ENCODE peak calls at places on chromosome 5, in seven cellular contexts. One of them, this sample, is unnamed.

GRCh38 chr5:139637438-139638089 is 10.6 kb upstream of the CXXC5 start:
- DNase-seq in transverse colon: peak; percentile 85
- DNase-seq in GM12892: peak; percentile 85
- DNase-seq in body of pancreas: peak; percentile 93
- DNase-seq in endothelial cell of umbilical vein: peak; percentile 55
- DNase-seq in A549: no peak
- DNase-seq in HCT116: no peak
- DNase-seq in this sample: peak; percentile 95

GRCh38 chr5:181167814-181168488 is 20.6 kb downstream of the OR2V2 start:
- DNase-seq in transverse colon: no peak
- DNase-seq in GM12892: no peak
- DNase-seq in body of pancreas: no peak
- DNase-seq in endothelial cell of umbilical vein: no peak
- DNase-seq in A549: no peak
- DNase-seq in HCT116: no peak
- DNase-seq in this sample: peak; percentile 53

GRCh38 chr5:152066760-152067159 is 142.1 kb upstream of the GLRA1 start:
- DNase-seq in transverse colon: no peak
- DNase-seq in GM12892: no peak
- DNase-seq in body of pancreas: no peak
- DNase-seq in endothelial cell of umbilical vein: no peak
- DNase-seq in A549: no peak
- DNase-seq in HCT116: no peak
- DNase-seq in this sample: no peak

GRCh38 chr5:157651623-157652376 is 438 bp downstream of the SOX30 start:
- DNase-seq in transverse colon: peak; percentile 86
- DNase-seq in GM12892: peak; percentile 55
- DNase-seq in body of pancreas: peak; percentile 64
- DNase-seq in endothelial cell of umbilical vein: peak; percentile 46
- DNase-seq in A549: no peak
- DNase-seq in HCT116: no peak
- DNase-seq in this sample: peak; percentile 84

GRCh38 chr5:131536849-131537448 is 98.1 kb downstream of the RAPGEF6 start:
- DNase-seq in transverse colon: no peak
- DNase-seq in GM12892: no peak
- DNase-seq in body of pancreas: no peak
- DNase-seq in endothelial cell of umbilical vein: no peak
- DNase-seq in A549: no peak
- DNase-seq in HCT116: no peak
- DNase-seq in this sample: no peak

GRCh38 chr5:92594031-92594430 is 987.0 kb downstream of the NR2F1-AS1 start:
- DNase-seq in transverse colon: no peak
- DNase-seq in GM12892: no peak
- DNase-seq in body of pancreas: no peak
- DNase-seq in endothelial cell of umbilical vein: no peak
- DNase-seq in A549: no peak
- DNase-seq in HCT116: no peak
- DNase-seq in this sample: no peak

GRCh38 chr5:131959906-131960305 is 14.4 kb upstream of the MEIKIN start:
- DNase-seq in transverse colon: no peak
- DNase-seq in GM12892: no peak
- DNase-seq in body of pancreas: no peak
- DNase-seq in endothelial cell of umbilical vein: no peak
- DNase-seq in A549: no peak
- DNase-seq in HCT116: no peak
- DNase-seq in this sample: no peak

GRCh38 chr5:170310187-170310586 is 12.6 kb upstream of the LCP2 start:
- DNase-seq in transverse colon: no peak
- DNase-seq in GM12892: no peak
- DNase-seq in body of pancreas: no peak
- DNase-seq in endothelial cell of umbilical vein: no peak
- DNase-seq in A549: no peak
- DNase-seq in HCT116: no peak
- DNase-seq in this sample: no peak

GRCh38 chr5:160166069-160166972 is 47.1 kb upstream of the PWWP2A start:
- DNase-seq in transverse colon: no peak
- DNase-seq in GM12892: no peak
- DNase-seq in body of pancreas: no peak
- DNase-seq in endothelial cell of umbilical vein: no peak
- DNase-seq in A549: no peak
- DNase-seq in HCT116: no peak
- DNase-seq in this sample: no peak

GRCh38 chr5:170211575-170212334 is 21.0 kb upstream of the C5orf58 start:
- DNase-seq in transverse colon: no peak
- DNase-seq in GM12892: no peak
- DNase-seq in body of pancreas: no peak
- DNase-seq in endothelial cell of umbilical vein: no peak
- DNase-seq in A549: no peak
- DNase-seq in HCT116: no peak
- DNase-seq in this sample: no peak

GRCh38 chr5:61051267-61051666 is 106.3 kb downstream of the NDUFAF2 start:
- DNase-seq in transverse colon: no peak
- DNase-seq in GM12892: no peak
- DNase-seq in body of pancreas: no peak
- DNase-seq in endothelial cell of umbilical vein: peak; percentile 83
- DNase-seq in A549: no peak
- DNase-seq in HCT116: peak; percentile 47
- DNase-seq in this sample: no peak

GRCh38 chr5:143023447-143024096 is 253.4 kb downstream of the ARHGAP26 start:
- DNase-seq in transverse colon: peak; percentile 18
- DNase-seq in GM12892: no peak
- DNase-seq in body of pancreas: peak; percentile 17
- DNase-seq in endothelial cell of umbilical vein: no peak
- DNase-seq in A549: no peak
- DNase-seq in HCT116: no peak
- DNase-seq in this sample: no peak

GRCh38 chr5:14220642-14221041 is 77.5 kb downstream of the TRIO start:
- DNase-seq in transverse colon: no peak
- DNase-seq in GM12892: no peak
- DNase-seq in body of pancreas: no peak
- DNase-seq in endothelial cell of umbilical vein: no peak
- DNase-seq in A549: no peak
- DNase-seq in HCT116: no peak
- DNase-seq in this sample: no peak

GRCh38 chr5:124736111-124736813 is 10.2 kb downstream of the ZNF608 start:
- DNase-seq in transverse colon: no peak
- DNase-seq in GM12892: no peak
- DNase-seq in body of pancreas: peak; percentile 53
- DNase-seq in endothelial cell of umbilical vein: no peak
- DNase-seq in A549: no peak
- DNase-seq in HCT116: no peak
- DNase-seq in this sample: no peak

GRCh38 chr5:37836173-37837100 is 3.4 kb downstream of the GDNF start:
- DNase-seq in transverse colon: no peak
- DNase-seq in GM12892: peak; percentile 22
- DNase-seq in body of pancreas: no peak
- DNase-seq in endothelial cell of umbilical vein: peak; percentile 16
- DNase-seq in A549: peak; percentile 28
- DNase-seq in HCT116: no peak
- DNase-seq in this sample: no peak

GRCh38 chr5:54390015-54390414 is 65.5 kb upstream of the HSPB3 start:
- DNase-seq in transverse colon: peak; percentile 14
- DNase-seq in GM12892: no peak
- DNase-seq in body of pancreas: peak; percentile 63
- DNase-seq in endothelial cell of umbilical vein: peak; percentile 15
- DNase-seq in A549: peak; percentile 24
- DNase-seq in HCT116: peak; percentile 69
- DNase-seq in this sample: peak; percentile 75

GRCh38 chr5:168168978-168169696 is 122.3 kb upstream of the WWC1 start:
- DNase-seq in transverse colon: no peak
- DNase-seq in GM12892: no peak
- DNase-seq in body of pancreas: no peak
- DNase-seq in endothelial cell of umbilical vein: no peak
- DNase-seq in A549: no peak
- DNase-seq in HCT116: no peak
- DNase-seq in this sample: no peak

GRCh38 chr5:54558362-54558761 is 40.8 kb downstream of the SNX18 start:
- DNase-seq in transverse colon: no peak
- DNase-seq in GM12892: no peak
- DNase-seq in body of pancreas: no peak
- DNase-seq in endothelial cell of umbilical vein: peak; percentile 76
- DNase-seq in A549: no peak
- DNase-seq in HCT116: no peak
- DNase-seq in this sample: no peak

GRCh38 chr5:43041131-43041668 is 1.1 kb upstream of the ANXA2R start:
- DNase-seq in transverse colon: peak; percentile 36
- DNase-seq in GM12892: no peak
- DNase-seq in body of pancreas: no peak
- DNase-seq in endothelial cell of umbilical vein: no peak
- DNase-seq in A549: no peak
- DNase-seq in HCT116: no peak
- DNase-seq in this sample: peak; percentile 82

GRCh38 chr5:143629871-143630658 is 181.9 kb upstream of the HMHB1 start:
- DNase-seq in transverse colon: no peak
- DNase-seq in GM12892: no peak
- DNase-seq in body of pancreas: no peak
- DNase-seq in endothelial cell of umbilical vein: no peak
- DNase-seq in A549: no peak
- DNase-seq in HCT116: no peak
- DNase-seq in this sample: no peak

GRCh38 chr5:116559239-116559638 is 15.4 kb downstream of the SEMA6A start:
- DNase-seq in transverse colon: no peak
- DNase-seq in GM12892: no peak
- DNase-seq in body of pancreas: no peak
- DNase-seq in endothelial cell of umbilical vein: no peak
- DNase-seq in A549: no peak
- DNase-seq in HCT116: no peak
- DNase-seq in this sample: no peak

GRCh38 chr5:161687316-161687715 is 1.8 kb downstream of the GABRA6 start:
- DNase-seq in transverse colon: no peak
- DNase-seq in GM12892: no peak
- DNase-seq in body of pancreas: no peak
- DNase-seq in endothelial cell of umbilical vein: no peak
- DNase-seq in A549: no peak
- DNase-seq in HCT116: no peak
- DNase-seq in this sample: no peak

GRCh38 chr5:84118551-84118950 is 266.1 kb downstream of the EDIL3 start:
- DNase-seq in transverse colon: no peak
- DNase-seq in GM12892: no peak
- DNase-seq in body of pancreas: no peak
- DNase-seq in endothelial cell of umbilical vein: no peak
- DNase-seq in A549: no peak
- DNase-seq in HCT116: no peak
- DNase-seq in this sample: no peak

GRCh38 chr5:151030377-151030776 is 10.0 kb downstream of the GPX3 start:
- DNase-seq in transverse colon: peak; percentile 53
- DNase-seq in GM12892: no peak
- DNase-seq in body of pancreas: peak; percentile 30
- DNase-seq in endothelial cell of umbilical vein: no peak
- DNase-seq in A549: no peak
- DNase-seq in HCT116: no peak
- DNase-seq in this sample: no peak
- TF ChIP-seq POLR2A in transverse colon: no peak
- TF ChIP-seq POLR2A in GM12892: no peak
- TF ChIP-seq POLR2A in body of pancreas: no peak
- TF ChIP-seq POLR2A in endothelial cell of umbilical vein: no peak
- TF ChIP-seq POLR2A in A549: no peak
- TF ChIP-seq POLR2A in HCT116: no peak
- TF ChIP-seq POLR2A in this sample: no peak

GRCh38 chr5:149546974-149547373 is 4.3 kb downstream of the CSNK1A1 start:
- DNase-seq in transverse colon: no peak
- DNase-seq in GM12892: no peak
- DNase-seq in body of pancreas: no peak
- DNase-seq in endothelial cell of umbilical vein: no peak
- DNase-seq in A549: no peak
- DNase-seq in HCT116: no peak
- DNase-seq in this sample: no peak
- TF ChIP-seq POLR2A in transverse colon: no peak
- TF ChIP-seq POLR2A in GM12892: no peak
- TF ChIP-seq POLR2A in body of pancreas: no peak
- TF ChIP-seq POLR2A in endothelial cell of umbilical vein: no peak
- TF ChIP-seq POLR2A in A549: no peak
- TF ChIP-seq POLR2A in HCT116: no peak
- TF ChIP-seq POLR2A in this sample: no peak

GRCh38 chr5:176383248-176383905 is 5.0 kb downstream of the NOP16 start:
- DNase-seq in transverse colon: no peak
- DNase-seq in GM12892: no peak
- DNase-seq in body of pancreas: no peak
- DNase-seq in endothelial cell of umbilical vein: no peak
- DNase-seq in A549: no peak
- DNase-seq in HCT116: no peak
- DNase-seq in this sample: no peak
- TF ChIP-seq POLR2A in transverse colon: no peak
- TF ChIP-seq POLR2A in GM12892: no peak
- TF ChIP-seq POLR2A in body of pancreas: no peak
- TF ChIP-seq POLR2A in endothelial cell of umbilical vein: no peak
- TF ChIP-seq POLR2A in A549: no peak
- TF ChIP-seq POLR2A in HCT116: no peak
- TF ChIP-seq POLR2A in this sample: no peak

DNA sequence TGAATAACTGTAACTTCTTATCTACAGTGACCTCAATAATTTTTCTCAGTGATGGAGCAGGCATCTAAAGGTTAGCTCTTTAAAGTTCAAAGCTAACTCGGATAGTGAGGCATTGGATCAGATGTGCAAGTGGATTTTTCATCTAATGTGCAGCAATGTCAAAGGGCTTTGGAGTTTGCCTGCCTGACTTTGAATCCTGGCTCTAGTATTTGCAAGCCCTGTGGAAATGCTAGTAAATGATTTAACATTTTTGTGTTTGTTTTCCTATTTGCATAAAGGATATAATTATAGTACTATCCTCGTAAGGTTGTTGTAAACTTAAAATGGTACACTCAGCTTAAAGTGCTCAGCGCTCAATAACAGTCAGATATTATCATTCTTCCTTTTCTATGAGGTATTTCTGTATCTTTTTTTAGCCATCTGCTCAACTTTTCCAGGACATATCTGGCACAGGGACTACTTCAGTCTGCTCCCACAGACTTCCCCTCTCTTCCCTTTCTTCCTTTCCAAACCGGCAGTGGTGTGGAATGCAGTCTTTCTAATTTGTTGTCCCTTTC is 163.8 kb upstream of the ELL2 start:
- DNase-seq in transverse colon: no peak
- DNase-seq in GM12892: no peak
- DNase-seq in body of pancreas: no peak
- DNase-seq in endothelial cell of umbilical vein: peak; percentile 70
- DNase-seq in A549: no peak
- DNase-seq in HCT116: no peak
- DNase-seq in this sample: no peak
- TF ChIP-seq POLR2A in transverse colon: no peak
- TF ChIP-seq POLR2A in GM12892: no peak
- TF ChIP-seq POLR2A in body of pancreas: no peak
- TF ChIP-seq POLR2A in endothelial cell of umbilical vein: no peak
- TF ChIP-seq POLR2A in A549: no peak
- TF ChIP-seq POLR2A in HCT116: no peak
- TF ChIP-seq POLR2A in this sample: no peak

This sample was measured in erythroblast.